ENCODE peak calls at places on chromosomes 16 and 17, in nine cellular contexts. One of them, this sample, is unnamed.

GRCh38 chr17:10574324-10574723 is 24.9 kb upstream of the MYH2 start:
- DNase-seq in HEK293T: no peak
- DNase-seq in GM03348: no peak
- DNase-seq in effector CD4-positive, alpha-beta T cell: no peak
- DNase-seq in amniotic stem cell: no peak
- DNase-seq in A172: no peak
- DNase-seq in activated CD4-positive, CD25-positive, alpha-beta regulatory T cell treated with anti-CD3 and anti-CD28 coated beads, Interleukin-2, amount 50 U/mL, for 16 hours: no peak
- DNase-seq in activated T-helper 1 cell treated with Interleukin-2 at 50 U/mL for 16 hours: no peak
- DNase-seq in mucosa of descending colon: no peak
- DNase-seq in this sample: no peak

GRCh38 chr16:586047-586644 is 3.7 kb upstream of the RAB40C start:
- DNase-seq in HEK293T: no peak
- DNase-seq in GM03348: no peak
- DNase-seq in effector CD4-positive, alpha-beta T cell: no peak
- DNase-seq in amniotic stem cell: no peak
- DNase-seq in A172: no peak
- DNase-seq in activated CD4-positive, CD25-positive, alpha-beta regulatory T cell treated with anti-CD3 and anti-CD28 coated beads, Interleukin-2, amount 50 U/mL, for 16 hours: no peak
- DNase-seq in activated T-helper 1 cell treated with Interleukin-2 at 50 U/mL for 16 hours: no peak
- DNase-seq in mucosa of descending colon: no peak
- DNase-seq in this sample: no peak

GRCh38 chr17:7750321-7750821 is 32.8 kb downstream of the DNAH2 start:
- DNase-seq in HEK293T: no peak
- DNase-seq in GM03348: peak
- DNase-seq in effector CD4-positive, alpha-beta T cell: no peak
- DNase-seq in amniotic stem cell: peak
- DNase-seq in A172: peak
- DNase-seq in activated CD4-positive, CD25-positive, alpha-beta regulatory T cell treated with anti-CD3 and anti-CD28 coated beads, Interleukin-2, amount 50 U/mL, for 16 hours: no peak
- DNase-seq in activated T-helper 1 cell treated with Interleukin-2 at 50 U/mL for 16 hours: no peak
- DNase-seq in mucosa of descending colon: no peak
- DNase-seq in this sample: no peak

GRCh38 chr17:61238455-61238933 is 161.1 kb upstream of the TBX2 start:
- DNase-seq in HEK293T: peak
- DNase-seq in GM03348: no peak
- DNase-seq in effector CD4-positive, alpha-beta T cell: no peak
- DNase-seq in amniotic stem cell: no peak
- DNase-seq in A172: no peak
- DNase-seq in activated CD4-positive, CD25-positive, alpha-beta regulatory T cell treated with anti-CD3 and anti-CD28 coated beads, Interleukin-2, amount 50 U/mL, for 16 hours: no peak
- DNase-seq in activated T-helper 1 cell treated with Interleukin-2 at 50 U/mL for 16 hours: no peak
- DNase-seq in mucosa of descending colon: no peak
- DNase-seq in this sample: no peak

GRCh38 chr17:63041722-63042121 is 75.7 kb downstream of the TANC2 start:
- DNase-seq in HEK293T: no peak
- DNase-seq in GM03348: no peak
- DNase-seq in effector CD4-positive, alpha-beta T cell: no peak
- DNase-seq in amniotic stem cell: no peak
- DNase-seq in A172: no peak
- DNase-seq in activated CD4-positive, CD25-positive, alpha-beta regulatory T cell treated with anti-CD3 and anti-CD28 coated beads, Interleukin-2, amount 50 U/mL, for 16 hours: no peak
- DNase-seq in activated T-helper 1 cell treated with Interleukin-2 at 50 U/mL for 16 hours: no peak
- DNase-seq in mucosa of descending colon: no peak
- DNase-seq in this sample: no peak

GRCh38 chr16:66717112-66717675 is 20.7 kb upstream of the CMTM4 start:
- DNase-seq in HEK293T: peak
- DNase-seq in GM03348: peak
- DNase-seq in effector CD4-positive, alpha-beta T cell: no peak
- DNase-seq in amniotic stem cell: no peak
- DNase-seq in A172: peak
- DNase-seq in activated CD4-positive, CD25-positive, alpha-beta regulatory T cell treated with anti-CD3 and anti-CD28 coated beads, Interleukin-2, amount 50 U/mL, for 16 hours: no peak
- DNase-seq in activated T-helper 1 cell treated with Interleukin-2 at 50 U/mL for 16 hours: no peak
- DNase-seq in mucosa of descending colon: no peak
- DNase-seq in this sample: peak

GRCh38 chr17:80263253-80264047 is 2.8 kb downstream of the RNF213 start:
- DNase-seq in HEK293T: no peak
- DNase-seq in GM03348: peak
- DNase-seq in effector CD4-positive, alpha-beta T cell: peak
- DNase-seq in amniotic stem cell: no peak
- DNase-seq in A172: no peak
- DNase-seq in activated CD4-positive, CD25-positive, alpha-beta regulatory T cell treated with anti-CD3 and anti-CD28 coated beads, Interleukin-2, amount 50 U/mL, for 16 hours: peak
- DNase-seq in activated T-helper 1 cell treated with Interleukin-2 at 50 U/mL for 16 hours: peak
- DNase-seq in mucosa of descending colon: peak
- DNase-seq in this sample: peak

GRCh38 chr17:46952115-46952514 is 26.9 kb downstream of the RPRML start:
- DNase-seq in HEK293T: no peak
- DNase-seq in GM03348: no peak
- DNase-seq in effector CD4-positive, alpha-beta T cell: no peak
- DNase-seq in amniotic stem cell: no peak
- DNase-seq in A172: no peak
- DNase-seq in activated CD4-positive, CD25-positive, alpha-beta regulatory T cell treated with anti-CD3 and anti-CD28 coated beads, Interleukin-2, amount 50 U/mL, for 16 hours: no peak
- DNase-seq in activated T-helper 1 cell treated with Interleukin-2 at 50 U/mL for 16 hours: no peak
- DNase-seq in mucosa of descending colon: no peak
- DNase-seq in this sample: no peak

GRCh38 chr17:41650794-41651624 is 26.6 kb upstream of the KRT17 start:
- DNase-seq in HEK293T: no peak
- DNase-seq in GM03348: no peak
- DNase-seq in effector CD4-positive, alpha-beta T cell: no peak
- DNase-seq in amniotic stem cell: no peak
- DNase-seq in A172: no peak
- DNase-seq in activated CD4-positive, CD25-positive, alpha-beta regulatory T cell treated with anti-CD3 and anti-CD28 coated beads, Interleukin-2, amount 50 U/mL, for 16 hours: no peak
- DNase-seq in activated T-helper 1 cell treated with Interleukin-2 at 50 U/mL for 16 hours: no peak
- DNase-seq in mucosa of descending colon: peak
- DNase-seq in this sample: no peak

GRCh38 chr17:79608729-79609039 is 2.2 kb downstream of the RBFOX3 start:
- DNase-seq in HEK293T: no peak
- DNase-seq in GM03348: no peak
- DNase-seq in effector CD4-positive, alpha-beta T cell: no peak
- DNase-seq in amniotic stem cell: no peak
- DNase-seq in A172: no peak
- DNase-seq in activated CD4-positive, CD25-positive, alpha-beta regulatory T cell treated with anti-CD3 and anti-CD28 coated beads, Interleukin-2, amount 50 U/mL, for 16 hours: no peak
- DNase-seq in activated T-helper 1 cell treated with Interleukin-2 at 50 U/mL for 16 hours: no peak
- DNase-seq in mucosa of descending colon: no peak
- DNase-seq in this sample: no peak

GRCh38 chr17:36689089-36689667 is 87.8 kb downstream of the MRM1 start:
- DNase-seq in HEK293T: no peak
- DNase-seq in GM03348: no peak
- DNase-seq in effector CD4-positive, alpha-beta T cell: no peak
- DNase-seq in amniotic stem cell: no peak
- DNase-seq in A172: no peak
- DNase-seq in activated CD4-positive, CD25-positive, alpha-beta regulatory T cell treated with anti-CD3 and anti-CD28 coated beads, Interleukin-2, amount 50 U/mL, for 16 hours: no peak
- DNase-seq in activated T-helper 1 cell treated with Interleukin-2 at 50 U/mL for 16 hours: no peak
- DNase-seq in mucosa of descending colon: no peak
- DNase-seq in this sample: no peak

GRCh38 chr16:15031179-15031578 is 24.7 kb downstream of the NTAN1 start:
- DNase-seq in HEK293T: no peak
- DNase-seq in GM03348: no peak
- DNase-seq in effector CD4-positive, alpha-beta T cell: no peak
- DNase-seq in amniotic stem cell: no peak
- DNase-seq in A172: no peak
- DNase-seq in activated CD4-positive, CD25-positive, alpha-beta regulatory T cell treated with anti-CD3 and anti-CD28 coated beads, Interleukin-2, amount 50 U/mL, for 16 hours: no peak
- DNase-seq in activated T-helper 1 cell treated with Interleukin-2 at 50 U/mL for 16 hours: no peak
- DNase-seq in mucosa of descending colon: no peak
- DNase-seq in this sample: peak

GRCh38 chr17:80363518-80364090 is 51.4 kb upstream of the ENDOV start:
- DNase-seq in HEK293T: no peak
- DNase-seq in GM03348: no peak
- DNase-seq in effector CD4-positive, alpha-beta T cell: no peak
- DNase-seq in amniotic stem cell: no peak
- DNase-seq in A172: no peak
- DNase-seq in activated CD4-positive, CD25-positive, alpha-beta regulatory T cell treated with anti-CD3 and anti-CD28 coated beads, Interleukin-2, amount 50 U/mL, for 16 hours: no peak
- DNase-seq in activated T-helper 1 cell treated with Interleukin-2 at 50 U/mL for 16 hours: no peak
- DNase-seq in mucosa of descending colon: no peak
- DNase-seq in this sample: no peak

This sample was measured in AML-193.